ENCODE peak calls at places on chromosomes 2 and 18, in ten cellular contexts. Y is astrocyte, F is hepatocyte, M is HCT116, E is upper lobe of right lung, A is A549, O is ascending aorta, I is mucosa of descending colon, W is GM12878, Z is OCI-LY7. R is an unnamed sample. For H3K4me1 and H3K9me3, the result is how much of the 10 kb centered on the place peaks cover.

GRCh38 chr2:217826505-217826904 is 176.3 kb downstream of the TNS1 start:
- DNase-seq in F (no peak), E (peak), W (no peak), I (no peak), Y (no peak), O (peak), Z (no peak), M (no peak), A (no peak), R (no peak)

GRCh38 chr2:145864501-145864900 is 1344.6 kb upstream of the ZEB2 start:
- DNase-seq in Z (no peak), F (no peak), W (no peak), O (no peak), Y (no peak), E (no peak), M (no peak), I (no peak), A (no peak), R (no peak)

GRCh38 chr2:104236491-104236890 is 617.4 kb upstream of the POU3F3 start:
- DNase-seq in A (peak), E (no peak), I (no peak), W (no peak), F (no peak), Y (no peak), Z (no peak), M (no peak), O (no peak), R (no peak)

GRCh38 chr2:65834657-65835056 is 402.3 kb upstream of the SPRED2 start:
- DNase-seq in M (no peak), Z (no peak), E (no peak), I (no peak), O (no peak), A (no peak), F (no peak), Y (no peak), W (no peak), R (no peak)

GRCh38 chr18:40866013-40866644 is 1088.9 kb upstream of the PIK3C3 start:
- DNase-seq in O (no peak), Z (no peak), W (no peak), M (no peak), Y (peak), A (peak), F (peak), E (no peak), I (no peak), R (no peak)

GRCh38 chr2:170816499-170817246 is at the start of gene GAD1:
- DNase-seq in Z (no peak), Y (peak), O (peak), I (peak), E (peak), F (peak), W (no peak), A (peak), M (peak), R (peak)

GRCh38 chr2:19208479-19209204 is 149.8 kb downstream of the OSR1 start:
- DNase-seq in F (no peak), W (no peak), A (peak), Z (no peak), E (no peak), I (no peak), M (no peak), O (no peak), Y (no peak), R (peak)

GRCh38 chr18:59779979-59780378 is 82.8 kb upstream of the CCBE1 start:
- DNase-seq in Z (no peak), A (no peak), F (peak), W (no peak), Y (peak), I (no peak), E (no peak), O (no peak), M (no peak), R (no peak)

GRCh38 chr2:24538720-24539119 is 47.7 kb downstream of the NCOA1 start:
- DNase-seq in O (no peak), W (no peak), I (no peak), M (no peak), Z (peak), Y (no peak), F (no peak), A (no peak), E (no peak), R (no peak)

GRCh38 chr2:238711346-238711745 is 136.5 kb upstream of the TWIST2 start:
- DNase-seq in Y (no peak), Z (no peak), A (no peak), I (no peak), M (no peak), O (no peak), F (no peak), E (no peak), W (no peak), R (no peak)
- TF ChIP-seq CTCF in Y (no peak), Z (no peak), A (no peak), I (no peak), M (no peak), O (no peak), F (no peak), E (no peak), W (no peak), R (no peak)

DNA sequence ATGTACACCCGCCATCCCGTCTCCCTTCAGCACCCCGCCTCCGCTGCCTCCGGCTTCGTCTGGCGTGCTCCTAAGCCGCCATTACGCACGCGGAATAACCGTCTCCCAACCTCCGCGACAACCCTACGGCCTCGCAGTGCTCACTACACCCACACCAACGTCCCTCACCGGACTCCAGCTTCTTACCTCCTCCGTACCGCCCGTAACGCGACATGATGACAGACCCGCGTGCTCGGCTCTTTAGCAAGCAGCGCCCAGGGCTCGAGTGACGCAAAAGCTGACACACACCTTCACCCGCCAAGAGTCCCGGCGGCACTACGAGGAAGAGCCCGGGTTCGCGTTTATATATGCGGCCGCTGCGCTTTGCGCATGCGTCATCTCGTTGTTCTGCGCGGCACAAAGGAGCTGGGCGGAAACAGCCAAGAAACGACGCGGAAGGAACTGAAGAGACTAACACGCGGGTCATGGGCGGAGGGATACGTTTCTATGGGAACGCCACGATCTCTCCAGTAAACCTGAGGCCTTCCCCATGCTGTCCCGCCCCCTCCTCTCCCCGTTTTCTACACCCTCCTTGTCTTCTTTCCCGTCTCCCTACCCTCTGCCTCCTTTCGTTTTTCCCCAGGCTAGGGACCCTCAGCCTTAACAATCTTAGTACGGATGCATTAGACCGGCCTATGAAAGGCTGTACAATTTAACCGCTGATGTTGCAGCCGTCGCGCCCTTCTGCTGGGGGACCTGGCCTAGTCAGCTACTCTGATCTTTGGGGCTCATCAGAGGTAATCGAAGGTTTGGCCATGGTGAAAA is at the start of gene SRSF7:
- DNase-seq in A (peak), O (peak), M (peak), Z (peak), W (peak), F (peak), Y (peak), E (peak), I (peak), R (peak)
- H3K4me1 ChIP-seq in A (under half), O (under half), M (under half), Z (half or more), W (under half), F (under half), Y (under half), E (under half), I (under half), R (under half)

GRCh38 chr2:99504844-99505584 is 15.2 kb upstream of the REV1 start:
- DNase-seq in O (no peak), E (no peak), F (no peak), Z (no peak), W (no peak), A (no peak), M (no peak), Y (no peak), I (no peak), R (no peak)

GRCh38 chr2:99512081-99512480 is 22.3 kb upstream of the REV1 start:
- DNase-seq in E (no peak), A (no peak), F (no peak), M (no peak), Y (no peak), O (no peak), I (no peak), Z (no peak), W (no peak), R (no peak)

DNA sequence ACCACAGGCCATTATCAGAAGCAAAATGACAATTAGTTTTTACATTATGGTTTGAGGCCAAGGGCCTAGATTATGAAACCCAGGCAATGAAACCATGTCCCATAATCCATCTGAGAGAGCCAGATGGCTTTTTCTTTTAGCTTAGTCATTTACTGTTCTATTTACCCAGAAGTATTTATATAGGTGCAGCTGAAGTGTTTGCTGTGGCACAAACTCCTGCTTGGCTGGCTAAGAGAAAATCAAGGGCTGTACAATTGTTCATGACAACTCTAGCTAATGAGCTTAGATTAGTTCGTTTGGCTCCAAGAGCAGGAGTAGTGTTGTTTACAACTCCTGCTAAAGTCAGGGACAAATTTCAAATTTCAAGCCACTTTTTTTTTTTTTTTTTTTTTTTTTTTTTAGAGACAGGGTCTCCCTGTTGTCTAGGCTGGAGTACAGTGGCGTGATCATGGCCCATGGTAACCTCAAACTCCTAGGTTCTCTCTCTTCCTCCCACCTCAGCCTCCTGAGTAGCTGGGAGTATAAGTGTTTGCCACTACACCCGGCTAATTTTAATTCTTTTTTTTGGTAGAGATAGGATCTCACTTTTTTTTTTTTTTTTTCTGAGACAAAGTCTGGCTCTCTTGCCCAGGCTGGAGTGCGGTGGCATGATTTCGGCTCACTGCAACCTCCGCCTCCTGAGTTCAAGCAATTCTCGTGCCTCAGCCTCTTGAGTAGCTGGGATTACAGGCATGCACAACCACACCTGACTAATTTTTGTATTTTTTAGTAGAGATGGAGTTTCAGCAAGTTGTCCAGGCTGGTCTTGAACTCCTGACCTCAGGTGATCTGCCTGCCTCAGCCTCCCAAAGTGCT is 18.4 kb upstream of the REV1 start:
- DNase-seq in Y (no peak), A (no peak), M (no peak), W (no peak), I (no peak), F (peak), O (no peak), Z (no peak), E (no peak), R (no peak)
- H3K9me3 ChIP-seq in Y (under half), A (under half), M (under half), W (under half), I (under half), F (under half), O (under half), Z (under half), E (under half), R (under half)

GRCh38 chr2:193521523-193521922 is 1326.8 kb upstream of the TMEFF2 start:
- DNase-seq in Y (no peak), M (no peak), Z (no peak), O (no peak), E (no peak), F (no peak), I (no peak), A (no peak), W (no peak), R (no peak)

GRCh38 chr2:193517615-193518014 is 1322.9 kb upstream of the TMEFF2 start:
- DNase-seq in Z (no peak), A (peak), E (no peak), M (no peak), F (no peak), W (no peak), O (no peak), Y (peak), I (no peak), R (peak)

GRCh38 chr2:193520709-193521458 is 1326.2 kb upstream of the TMEFF2 start:
- DNase-seq in A (no peak), M (no peak), F (no peak), O (no peak), I (no peak), Z (no peak), E (no peak), W (no peak), Y (no peak), R (no peak)

GRCh38 chr2:193523662-193524061 is 1328.9 kb upstream of the TMEFF2 start:
- DNase-seq in O (no peak), E (no peak), F (no peak), M (no peak), A (no peak), Z (no peak), W (no peak), I (no peak), Y (peak), R (no peak)

DNA sequence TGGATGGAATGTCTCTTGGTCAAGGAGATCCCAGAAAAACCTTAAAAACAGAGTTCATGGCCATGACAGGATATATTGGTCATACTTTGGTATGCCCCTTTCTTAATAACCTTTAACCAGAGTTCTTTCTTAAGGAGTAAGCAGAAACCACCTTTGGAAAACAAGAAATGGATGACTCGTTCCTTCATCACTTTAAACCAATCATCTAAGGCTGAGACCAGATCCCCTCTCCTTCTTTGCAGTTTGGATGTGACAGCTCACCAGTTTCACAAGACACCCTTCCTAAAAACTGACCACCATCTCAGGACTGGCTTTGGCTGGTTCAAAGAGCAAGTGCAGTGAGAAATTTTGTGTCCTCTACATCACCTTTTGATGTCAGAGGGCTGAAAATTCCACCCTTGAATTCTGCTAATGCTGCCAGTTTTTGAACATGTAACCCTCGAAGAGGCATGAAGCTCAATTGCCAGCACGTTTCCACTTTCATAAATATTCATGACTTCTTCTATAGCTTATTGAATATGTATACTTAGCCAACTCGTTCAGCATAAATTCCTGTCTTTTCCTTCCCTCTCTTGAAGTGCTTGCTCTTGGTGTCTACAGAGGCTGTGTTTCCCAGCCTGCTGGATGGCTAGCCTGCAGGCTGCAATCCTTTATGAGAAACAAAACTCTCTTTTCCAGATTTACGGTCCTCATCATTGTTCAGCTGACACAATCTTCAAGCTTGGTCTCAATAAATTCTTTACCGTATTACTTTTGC is 1323.5 kb upstream of the TMEFF2 start:
- DNase-seq in E (no peak), F (no peak), Y (peak), O (no peak), M (peak), A (peak), I (no peak), Z (no peak), W (no peak), R (peak)
- TF ChIP-seq CTCF in E (no peak), F (no peak), Y (no peak), O (no peak), M (no peak), A (no peak), I (no peak), Z (no peak), W (no peak), R (no peak)

GRCh38 chr2:12180046-12180445 is 433.6 kb downstream of the LPIN1 start:
- DNase-seq in A (no peak), Z (no peak), Y (no peak), F (no peak), O (no peak), E (no peak), M (no peak), I (no peak), W (no peak), R (no peak)
- H3K4me1 ChIP-seq in A (under half), Z (under half), Y (under half), F (under half), O (under half), E (under half), M (under half), I (under half), W (under half), R (under half)

GRCh38 chr2:100869146-100869545 is 49.2 kb downstream of the NPAS2 start:
- DNase-seq in A (no peak), O (no peak), Z (no peak), E (no peak), I (no peak), F (no peak), Y (no peak), W (no peak), M (no peak), R (no peak)
- H3K9me3 ChIP-seq in A (under half), O (under half), Z (under half), E (under half), I (under half), F (under half), Y (under half), W (under half), M (under half), R (under half)

GRCh38 chr2:30981519-30981918 is 156.7 kb downstream of the GALNT14 start:
- DNase-seq in I (no peak), Z (no peak), O (no peak), A (no peak), M (no peak), W (no peak), F (peak), E (no peak), Y (no peak), R (no peak)

GRCh38 chr2:30978854-30979253 is 159.4 kb downstream of the GALNT14 start:
- DNase-seq in E (no peak), Y (no peak), I (no peak), O (no peak), M (no peak), W (no peak), F (no peak), A (no peak), Z (no peak), R (no peak)

GRCh38 chr2:30981101-30981500 is 157.1 kb downstream of the GALNT14 start:
- DNase-seq in E (no peak), Z (no peak), M (no peak), W (no peak), O (no peak), Y (no peak), I (no peak), F (peak), A (no peak), R (no peak)

GRCh38 chr2:30978044-30978443 is 160.2 kb downstream of the GALNT14 start:
- DNase-seq in E (no peak), O (no peak), A (no peak), Z (no peak), M (no peak), Y (no peak), W (no peak), F (no peak), I (no peak), R (no peak)

DNA sequence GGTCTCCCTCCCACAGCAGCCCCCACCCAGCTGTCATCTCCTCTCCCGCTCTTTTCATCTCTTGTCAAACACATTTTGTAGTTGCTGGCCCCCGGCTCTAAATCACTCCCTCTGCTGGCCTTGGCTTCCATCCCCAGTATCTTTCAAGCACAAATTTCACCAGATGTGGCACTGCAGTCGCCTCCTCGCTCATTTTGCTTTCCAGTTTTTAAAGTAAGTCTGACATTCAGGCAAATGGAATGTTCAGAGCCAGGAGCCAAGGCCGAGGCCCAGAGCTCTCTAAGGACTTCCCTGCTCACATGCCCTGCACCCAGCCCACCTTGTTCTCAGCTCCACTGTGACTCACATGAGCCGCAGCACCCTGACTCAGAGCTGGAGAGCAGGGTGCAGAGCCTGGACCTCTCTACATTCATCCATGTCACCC is 158.4 kb downstream of the GALNT14 start:
- DNase-seq in M (peak), Z (no peak), O (peak), I (no peak), Y (peak), A (peak), E (no peak), W (no peak), F (peak), R (no peak)
- TF ChIP-seq CTCF in M (peak), Z (no peak), O (peak), I (no peak), Y (peak), A (peak), E (no peak), W (no peak), F (peak), R (no peak)

DNA sequence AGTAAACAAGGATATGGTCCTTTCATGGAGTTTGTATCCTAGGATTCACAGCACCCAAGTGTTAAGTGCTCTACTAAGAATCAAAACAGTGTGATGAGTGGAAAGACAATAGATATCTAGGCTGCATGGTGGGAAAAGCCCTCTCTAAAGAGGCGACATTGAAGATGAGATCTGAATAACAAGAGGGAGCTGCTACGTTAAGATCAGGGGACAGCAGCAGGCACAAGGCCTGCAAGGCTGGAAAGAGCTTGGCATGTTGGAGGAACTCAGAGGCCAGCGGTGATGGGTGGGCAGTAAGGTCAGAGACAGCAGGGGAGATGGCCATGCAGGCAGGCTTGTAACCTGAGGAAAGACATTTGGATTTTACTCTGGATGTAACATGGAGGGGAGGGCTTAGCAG is 177.5 kb downstream of the GFPT1 start:
- DNase-seq in Z (no peak), O (no peak), M (no peak), I (no peak), Y (no peak), F (no peak), A (no peak), W (no peak), E (no peak), R (no peak)
- H3K4me1 ChIP-seq in Z (under half), O (under half), M (under half), I (under half), Y (under half), F (under half), A (under half), W (under half), E (under half), R (under half)

GRCh38 chr2:224194161-224194560 is 155.1 kb upstream of the SERPINE2 start:
- DNase-seq in I (no peak), M (no peak), F (no peak), O (no peak), Y (no peak), E (no peak), W (no peak), Z (no peak), A (no peak), R (no peak)

GRCh38 chr2:224196789-224197188 is 157.7 kb upstream of the SERPINE2 start:
- DNase-seq in W (no peak), Z (no peak), O (no peak), F (no peak), E (no peak), Y (no peak), M (no peak), A (no peak), I (no peak), R (no peak)

GRCh38 chr2:224190871-224191270 is 151.8 kb upstream of the SERPINE2 start:
- DNase-seq in O (no peak), A (no peak), I (no peak), Z (no peak), E (no peak), M (no peak), F (no peak), Y (peak), W (no peak), R (no peak)

GRCh38 chr2:224195954-224196571 is 157.0 kb upstream of the SERPINE2 start:
- DNase-seq in M (no peak), F (no peak), A (no peak), Y (no peak), E (no peak), O (no peak), I (peak), W (no peak), Z (no peak), R (no peak)
- H3K9me3 ChIP-seq in M (under half), F (under half), A (under half), Y (under half), E (under half), O (under half), I (under half), W (under half), Z (under half), R (under half)

R was measured in Caco-2.